ENCODE peak calls at places on chromosomes 4 and X, in seven cellular contexts. E is NCI-H446; J is amniotic epithelial cell; U is naive thymus-derived CD8-positive, alpha-beta T cell; L is choroid plexus epithelial cell; K is NCI-H1105; C is naive B cell. X is an unnamed sample.

GRCh38 chr4:116001291-116001690 is 887.9 kb upstream of the NDST4 start:
- DNase-seq in U (no peak), L (no peak), J (no peak), E (no peak), K (no peak), C (no peak), X (no peak)

GRCh38 chrX:119363391-119363790 is 35.7 kb upstream of the SLC25A43 start:
- DNase-seq in U (no peak), K (no peak), L (no peak), C (no peak), E (no peak), J (no peak), X (no peak)

GRCh38 chrX:51144828-51145442 is 187.7 kb upstream of the NUDT10 start:
- DNase-seq in J (peak; percentile 7), U (peak; percentile 38), K (peak; percentile 9), L (peak; percentile 41), E (peak; percentile 36), C (peak; percentile 24), X (peak; percentile 10)

GRCh38 chr4:76585897-76586360 is 150.9 kb downstream of the SHROOM3 start:
- DNase-seq in L (peak; percentile 76), U (peak; percentile 19), E (no peak), J (peak; percentile 52), C (peak; percentile 11), K (peak; percentile 62), X (no peak)

GRCh38 chr4:104571341-104571740 is 76.6 kb upstream of the CXXC4 start:
- DNase-seq in U (no peak), L (no peak), K (no peak), J (no peak), E (no peak), C (no peak), X (no peak)

GRCh38 chr4:138113819-138114415 is 128.2 kb downstream of the SLC7A11 start:
- DNase-seq in J (peak; percentile 78), L (peak; percentile 69), U (no peak), E (no peak), K (no peak), C (no peak), X (no peak)

GRCh38 chr4:16250665-16251365 is 24.5 kb upstream of the TAPT1 start:
- DNase-seq in E (no peak), C (no peak), K (no peak), U (no peak), J (peak; percentile 59), L (peak; percentile 40), X (no peak)

GRCh38 chr4:24226667-24227066 is 336.8 kb upstream of the PPARGC1A start:
- DNase-seq in K (no peak), U (no peak), L (no peak), J (no peak), C (no peak), E (no peak), X (no peak)

GRCh38 chr4:7823416-7823824 is 116.2 kb downstream of the AFAP1 start:
- DNase-seq in K (no peak), E (no peak), C (no peak), U (no peak), L (no peak), J (no peak), X (peak; percentile 8)

GRCh38 chr4:121741751-121742150 is 23.2 kb downstream of the SMIM43 start:
- DNase-seq in K (peak; percentile 45), L (peak; percentile 19), J (no peak), C (no peak), U (no peak), E (no peak), X (no peak)

GRCh38 chr4:163385466-163385865 is 41.8 kb downstream of the NPY5R start:
- DNase-seq in U (no peak), L (no peak), C (no peak), J (no peak), E (no peak), K (no peak), X (no peak)

GRCh38 chrX:64580035-64580434 is 184.8 kb upstream of the MTMR8 start:
- DNase-seq in C (no peak), E (no peak), L (no peak), K (no peak), U (no peak), J (no peak), X (no peak)

GRCh38 chr4:24968992-24969391 is 56.1 kb upstream of the CCDC149 start:
- DNase-seq in L (no peak), U (no peak), E (no peak), K (no peak), C (no peak), J (no peak), X (no peak)

GRCh38 chr4:165612936-165613335 is 234.1 kb downstream of the CPE start:
- DNase-seq in J (no peak), C (no peak), E (no peak), L (no peak), K (no peak), U (no peak), X (no peak)

GRCh38 chr4:113378836-113379235 is 329.4 kb downstream of the ANK2 start:
- DNase-seq in K (no peak), L (no peak), C (no peak), E (no peak), J (no peak), U (no peak), X (no peak)

GRCh38 chrX:24424948-24425347 is 40.1 kb upstream of the PDK3 start:
- DNase-seq in L (peak; percentile 6), K (no peak), U (no peak), E (no peak), J (peak; percentile 44), C (no peak), X (no peak)

GRCh38 chr4:37719021-37719420 is 32.8 kb upstream of the RELL1 start:
- DNase-seq in K (no peak), L (no peak), E (no peak), U (no peak), J (no peak), C (no peak), X (no peak)

GRCh38 chrX:53682885-53683555 is 3.5 kb downstream of the HUWE1 start:
- DNase-seq in C (peak; percentile 13), U (peak; percentile 33), E (peak; percentile 51), J (peak; percentile 57), K (peak; percentile 4), L (peak; percentile 71), X (peak; percentile 23)

GRCh38 chr4:182447938-182448280 is 204.7 kb downstream of the TENM3 start:
- DNase-seq in C (no peak), J (no peak), L (peak; percentile 37), K (no peak), U (peak; percentile 4), E (no peak), X (no peak)

GRCh38 chr4:152594981-152595916 is 59.4 kb upstream of the FBXW7 start:
- DNase-seq in E (no peak), U (no peak), J (no peak), C (no peak), L (peak; percentile 31), K (peak; percentile 52), X (peak; percentile 74)

GRCh38 chrX:140918398-140919043 is 83.9 kb upstream of the SPANXB1 start:
- DNase-seq in C (peak; percentile 11), J (peak; percentile 75), U (peak; percentile 44), K (peak; percentile 18), L (peak; percentile 80), E (no peak), X (peak; percentile 67)

GRCh38 chrX:51459125-51459524 is 37.3 kb downstream of the NUDT11 start:
- DNase-seq in K (no peak), U (peak; percentile 7), E (no peak), L (peak; percentile 41), C (no peak), J (peak; percentile 13), X (no peak)

GRCh38 chrX:48972214-48973164 is 845 bp upstream of the KCND1 start:
- DNase-seq in L (peak; percentile 57), K (peak; percentile 36), E (no peak), C (peak; percentile 30), J (peak; percentile 35), U (peak; percentile 16), X (peak; percentile 30)

GRCh38 chr4:147791870-147792269 is 60.0 kb downstream of the ARHGAP10 start:
- DNase-seq in K (no peak), L (peak; percentile 56), E (no peak), C (no peak), J (no peak), U (no peak), X (no peak)

GRCh38 chr4:143481361-143481760 is 32.1 kb upstream of the SMARCA5 start:
- DNase-seq in L (no peak), C (no peak), K (no peak), E (no peak), U (no peak), J (no peak), X (no peak)

GRCh38 chr4:138062929-138063328 is 179.2 kb downstream of the SLC7A11 start:
- DNase-seq in L (peak; percentile 73), C (no peak), J (peak; percentile 55), E (no peak), U (no peak), K (no peak), X (no peak)

GRCh38 chr4:67702166-67702565 is 1.2 kb upstream of the UBA6 start:
- DNase-seq in C (no peak), J (no peak), E (no peak), L (no peak), U (no peak), K (no peak), X (no peak)

GRCh38 chr4:83113429-83113786 is 1.1 kb downstream of the PLAC8 start:
- DNase-seq in J (peak; percentile 44), U (no peak), L (no peak), K (no peak), E (no peak), C (no peak), X (no peak)

GRCh38 chr4:101953949-101954348 is 163.4 kb downstream of the BANK1 start:
- DNase-seq in C (no peak), L (peak; percentile 70), J (peak; percentile 79), U (no peak), K (no peak), E (peak; percentile 43), X (no peak)

GRCh38 chrX:106917830-106918500 is 2.2 kb upstream of the CLDN2 start:
- DNase-seq in J (peak; percentile 80), L (peak; percentile 70), U (peak; percentile 41), K (peak; percentile 20), C (no peak), E (no peak), X (no peak)

GRCh38 chr4:124505211-124505610 is 207.3 kb downstream of the ANKRD50 start:
- DNase-seq in U (no peak), E (no peak), C (no peak), K (no peak), J (no peak), L (peak; percentile 23), X (no peak)

GRCh38 chr4:67717586-67717985 is 16.6 kb upstream of the UBA6 start:
- DNase-seq in E (no peak), U (no peak), C (no peak), L (no peak), J (no peak), K (no peak), X (no peak)

GRCh38 chr4:26741491-26741871 is 119.2 kb upstream of the STIM2 start:
- DNase-seq in E (no peak), C (no peak), J (no peak), U (no peak), K (no peak), L (peak; percentile 38), X (no peak)

GRCh38 chrX:2423899-2424298 is 76.9 kb downstream of the DHRSX start:
- DNase-seq in U (no peak), L (no peak), J (no peak), C (no peak), E (no peak), K (no peak), X (no peak)

GRCh38 chr4:76854858-76855257 is 43.1 kb downstream of the SOWAHB start:
- DNase-seq in U (no peak), C (no peak), K (no peak), E (no peak), L (no peak), J (no peak), X (no peak)

GRCh38 chrX:11189097-11189496 is 78.0 kb downstream of the HCCS start:
- DNase-seq in E (no peak), C (no peak), L (no peak), U (no peak), J (no peak), K (no peak), X (no peak)

GRCh38 chr4:6987566-6987920 is 55.6 kb upstream of the TADA2B start:
- DNase-seq in J (peak; percentile 36), L (peak; percentile 40), K (no peak), U (no peak), E (no peak), C (no peak), X (no peak)

X was measured in NCI-H1694.